ENCODE peak calls at places on chromosomes 5 and 9, in nine cellular contexts. N is cardiac muscle cell, R is A549, G is heart left ventricle, S is sigmoid colon, U is IMR-90, V is psoas muscle, M is gastrocnemius medialis, D is tibial nerve. K is an unnamed sample. For H3K4me1 and H3K9me3, the result is how much of the 10 kb centered on the place peaks cover.

GRCh38 chr9:134178394-134178780 is 14.0 kb upstream of the RNU6ATAC start:
- DNase-seq in N (no peak), R (no peak), G (no peak), S (peak), U (no peak), V (no peak), M (no peak), D (no peak), K (no peak)

GRCh38 chr5:80061005-80061404 is 25.9 kb downstream of the THBS4 start:
- DNase-seq in N (peak), R (no peak), G (no peak), S (no peak), U (no peak), V (no peak), M (no peak), D (no peak), K (no peak)

GRCh38 chr5:72633041-72633445 is 125.8 kb upstream of the ZNF366 start:
- DNase-seq in N (no peak), R (no peak), G (no peak), S (peak), U (peak), V (no peak), M (peak), D (no peak), K (no peak)

GRCh38 chr5:133746834-133747233 is 134.5 kb upstream of the FSTL4 start:
- DNase-seq in N (no peak), R (peak), G (no peak), S (no peak), U (no peak), V (no peak), M (no peak), D (no peak), K (no peak)

GRCh38 chr9:20506631-20507030 is 115.7 kb downstream of the MLLT3 start:
- DNase-seq in N (no peak), R (no peak), G (no peak), S (no peak), U (no peak), V (no peak), M (no peak), D (no peak), K (no peak)

GRCh38 chr5:109558364-109558763 is 131.4 kb upstream of the MAN2A1 start:
- DNase-seq in N (no peak), R (no peak), G (no peak), S (no peak), U (no peak), V (no peak), M (no peak), D (no peak), K (no peak)

GRCh38 chr5:38782185-38782584 is 63.6 kb upstream of the OSMR start:
- DNase-seq in N (no peak), R (no peak), G (no peak), S (no peak), U (no peak), V (no peak), M (no peak), D (no peak), K (no peak)

GRCh38 chr5:158935215-158935614 is 164.5 kb downstream of the EBF1 start:
- DNase-seq in N (no peak), R (no peak), G (no peak), S (no peak), U (no peak), V (no peak), M (no peak), D (no peak), K (no peak)

GRCh38 chr5:132764051-132764450 is 13.0 kb downstream of the SEPTIN8 start:
- DNase-seq in N (no peak), R (no peak), G (no peak), S (no peak), U (no peak), V (no peak), M (no peak), D (no peak), K (no peak)

GRCh38 chr5:115068239-115069086 is 101.2 kb downstream of the TRIM36 start:
- DNase-seq in N (no peak), R (peak), G (no peak), S (no peak), U (peak), V (no peak), M (no peak), D (no peak), K (peak)

GRCh38 chr9:23826120-23826629 is at the start of gene ELAVL2:
- DNase-seq in N (peak), R (peak), G (peak), S (peak), U (peak), V (peak), M (peak), D (peak), K (peak)

GRCh38 chr9:27473135-27473534 is 51.0 kb upstream of the IFNK start:
- DNase-seq in N (no peak), R (no peak), G (no peak), S (peak), U (no peak), V (peak), M (peak), D (peak), K (no peak)

GRCh38 chr5:53917095-53917494 is 356.7 kb downstream of the NDUFS4 start:
- DNase-seq in N (no peak), R (peak), G (no peak), S (no peak), U (peak), V (no peak), M (no peak), D (no peak), K (no peak)

GRCh38 chr9:94645901-94646300 is 6.6 kb upstream of the FBP1 start:
- DNase-seq in N (peak), R (no peak), G (no peak), S (no peak), U (no peak), V (no peak), M (no peak), D (no peak), K (no peak)

GRCh38 chr9:74770508-74771261 is 117.0 kb downstream of the TRPM6 start:
- DNase-seq in N (peak), R (peak), G (peak), S (no peak), U (no peak), V (no peak), M (no peak), D (no peak), K (peak)

GRCh38 chr5:9519537-9519936 is 26.3 kb downstream of the SEMA5A start:
- DNase-seq in N (no peak), R (no peak), G (no peak), S (no peak), U (peak), V (peak), M (peak), D (peak), K (no peak)

GRCh38 chr5:9524941-9525340 is 20.9 kb downstream of the SEMA5A start:
- DNase-seq in N (no peak), R (no peak), G (no peak), S (no peak), U (no peak), V (no peak), M (no peak), D (no peak), K (no peak)

GRCh38 chr5:9529041-9529480 is 16.8 kb downstream of the SEMA5A start:
- DNase-seq in N (no peak), R (no peak), G (no peak), S (no peak), U (no peak), V (peak), M (peak), D (no peak), K (no peak)

GRCh38 chr5:9523090-9523813 is 22.6 kb downstream of the SEMA5A start:
- DNase-seq in N (no peak), R (no peak), G (no peak), S (no peak), U (peak), V (no peak), M (no peak), D (no peak), K (no peak)
- H3K27ac ChIP-seq in N (no peak), R (no peak), G (peak), S (no peak), U (no peak), V (no peak), M (no peak), D (no peak), K (no peak)

GRCh38 chr5:119275873-119276214 is 80.0 kb upstream of the TNFAIP8 start:
- DNase-seq in N (no peak), R (no peak), G (no peak), S (no peak), U (no peak), V (no peak), M (no peak), D (no peak), K (no peak)
- H3K4me1 ChIP-seq in N (under half), R (half or more), G (under half), S (under half), U (under half), V (under half), M (under half), D (under half), K (half or more)

DNA sequence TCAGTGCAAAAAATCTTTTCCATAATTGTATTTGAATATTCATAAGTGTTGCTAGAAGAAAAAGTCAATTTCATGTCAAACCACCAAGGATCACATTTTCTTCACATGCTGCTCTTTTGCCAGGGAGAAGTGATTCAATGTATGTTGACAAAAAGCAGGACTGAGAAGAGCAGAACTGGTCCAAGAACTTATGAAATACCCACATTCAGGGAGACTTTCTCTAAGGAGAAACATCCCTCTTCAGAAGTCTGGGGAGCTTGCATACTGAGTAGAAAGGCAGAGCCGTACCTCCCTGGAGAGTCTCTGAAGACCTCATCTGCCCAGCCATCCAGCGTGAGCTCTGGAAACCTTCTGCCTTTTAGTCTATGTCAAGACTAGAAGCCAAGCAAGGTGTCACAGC is 6.6 kb upstream of the NXNL2 start:
- DNase-seq in N (no peak), R (no peak), G (no peak), S (no peak), U (peak), V (no peak), M (no peak), D (no peak), K (no peak)
- H3K9me3 ChIP-seq in N (under half), R (under half), G (under half), S (under half), U (under half), V (under half), M (under half), D (under half), K (under half)

GRCh38 chr9:107696302-107696701 is 206.7 kb upstream of the KLF4 start:
- DNase-seq in N (no peak), R (no peak), G (no peak), S (no peak), U (no peak), V (no peak), M (no peak), D (no peak), K (no peak)

GRCh38 chr9:107690026-107690425 is 200.5 kb upstream of the KLF4 start:
- DNase-seq in N (no peak), R (no peak), G (no peak), S (no peak), U (no peak), V (no peak), M (no peak), D (no peak), K (no peak)

GRCh38 chr9:107691649-107692048 is 202.1 kb upstream of the KLF4 start:
- DNase-seq in N (no peak), R (no peak), G (no peak), S (no peak), U (no peak), V (no peak), M (no peak), D (no peak), K (no peak)

GRCh38 chr9:107694390-107694789 is 204.8 kb upstream of the KLF4 start:
- DNase-seq in N (no peak), R (no peak), G (no peak), S (no peak), U (no peak), V (no peak), M (no peak), D (no peak), K (no peak)

GRCh38 chr9:107693620-107694326 is 204.2 kb upstream of the KLF4 start:
- DNase-seq in N (no peak), R (no peak), G (no peak), S (no peak), U (peak), V (no peak), M (no peak), D (no peak), K (no peak)
- H3K27ac ChIP-seq in N (no peak), R (no peak), G (no peak), S (no peak), U (no peak), V (no peak), M (no peak), D (no peak), K (no peak)

DNA sequence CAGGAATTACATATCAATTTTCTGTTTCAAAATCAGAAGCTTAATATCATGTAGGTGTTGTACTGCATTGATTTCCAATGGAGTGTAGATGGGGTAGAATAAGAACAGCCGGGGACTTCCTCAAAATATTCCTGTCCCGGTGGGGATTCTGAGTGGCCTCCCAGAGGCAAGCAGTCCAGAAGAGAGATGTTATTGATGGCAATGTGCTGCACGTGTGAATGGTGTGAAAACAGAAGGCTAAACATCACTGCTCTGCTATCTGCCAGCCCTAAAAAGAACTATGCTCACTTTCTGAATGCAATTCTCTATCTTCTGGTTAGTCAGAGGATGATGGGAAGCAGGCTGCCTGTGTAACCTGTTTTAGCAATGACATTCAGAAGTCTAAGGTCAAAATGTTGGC is 91.0 kb upstream of the CKMT2 start:
- DNase-seq in N (peak), R (no peak), G (no peak), S (no peak), U (no peak), V (no peak), M (no peak), D (no peak), K (no peak)
- H3K4me1 ChIP-seq in N (under half), R (under half), G (under half), S (under half), U (under half), V (under half), M (under half), D (under half), K (under half)

GRCh38 chr5:142860291-142860690 is 90.1 kb downstream of the ARHGAP26 start:
- DNase-seq in N (no peak), R (no peak), G (no peak), S (no peak), U (no peak), V (no peak), M (no peak), D (no peak), K (no peak)
- H3K9me3 ChIP-seq in N (under half), R (under half), G (under half), S (under half), U (under half), V (under half), M (under half), D (under half), K (under half)

DNA sequence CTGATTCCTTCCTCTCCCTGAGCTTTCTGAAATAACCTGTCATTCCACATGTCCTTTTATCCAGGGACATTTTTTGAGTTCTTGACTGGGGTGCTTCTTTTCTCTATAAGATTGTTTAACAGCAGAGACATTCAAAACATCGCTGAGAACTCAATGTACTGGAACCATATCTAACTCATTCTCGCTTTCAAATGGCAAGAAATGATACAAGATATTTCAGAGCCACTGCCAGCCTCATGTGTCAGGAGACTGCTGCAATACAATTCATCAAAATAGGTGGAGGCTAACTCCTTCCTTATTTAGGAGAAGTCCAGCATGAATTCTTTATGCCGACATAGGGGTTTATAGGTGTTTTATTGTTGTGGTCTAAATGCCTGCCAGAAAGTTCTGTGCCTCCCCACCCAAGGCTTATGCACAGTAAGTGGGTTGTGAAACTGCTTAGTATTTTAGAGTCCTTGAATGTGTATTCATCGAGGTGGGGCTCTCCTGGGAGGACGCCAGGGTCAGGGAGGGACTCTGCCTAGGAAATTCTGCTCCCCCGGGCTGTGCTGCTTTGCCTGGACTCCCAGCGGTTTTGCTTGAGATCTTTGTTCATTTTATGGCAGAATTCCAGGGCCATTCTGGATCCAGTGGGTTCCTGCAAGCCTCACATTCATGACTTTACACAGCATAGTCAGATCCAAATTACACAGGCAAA is 53.9 kb downstream of the ZNF474 start:
- DNase-seq in N (no peak), R (peak), G (peak), S (peak), U (peak), V (peak), M (peak), D (peak), K (no peak)
- H3K27ac ChIP-seq in N (no peak), R (peak), G (peak), S (peak), U (peak), V (no peak), M (no peak), D (peak), K (no peak)